ENCODE peak calls at places on chromosomes 12 and 14, in four cellular contexts. One of them, this sample, is unnamed.

GRCh38 chr12:18206198-18206597 is 55.1 kb upstream of the PIK3C2G start:
- DNase-seq in RWPE2: no peak
- DNase-seq in GM13977: no peak
- DNase-seq in ELR: no peak
- DNase-seq in this sample: no peak

GRCh38 chr14:19729763-19730162 is 13.6 kb upstream of the OR4Q3 start:
- DNase-seq in RWPE2: peak; percentile 27
- DNase-seq in GM13977: no peak
- DNase-seq in ELR: no peak
- DNase-seq in this sample: no peak

GRCh38 chr12:120132863-120133385 is 16.4 kb upstream of the RAB35 start:
- DNase-seq in RWPE2: no peak
- DNase-seq in GM13977: peak; percentile 82
- DNase-seq in ELR: no peak
- DNase-seq in this sample: no peak

GRCh38 chr12:103851127-103851526 is 10.1 kb upstream of the NT5DC3 start:
- DNase-seq in RWPE2: no peak
- DNase-seq in GM13977: no peak
- DNase-seq in ELR: peak; percentile 47
- DNase-seq in this sample: no peak

GRCh38 chr12:124524231-124524925 is 43.0 kb downstream of the NCOR2 start:
- DNase-seq in RWPE2: no peak
- DNase-seq in GM13977: no peak
- DNase-seq in ELR: peak; percentile 68
- DNase-seq in this sample: no peak

GRCh38 chr14:64232095-64232830 is 61.9 kb downstream of the ESR2 start:
- DNase-seq in RWPE2: no peak
- DNase-seq in GM13977: no peak
- DNase-seq in ELR: peak; percentile 95
- DNase-seq in this sample: no peak

GRCh38 chr12:119835068-119835467 is 42.1 kb downstream of the CIT start:
- DNase-seq in RWPE2: no peak
- DNase-seq in GM13977: no peak
- DNase-seq in ELR: peak; percentile 30
- DNase-seq in this sample: no peak

GRCh38 chr12:57745485-57745881 is 644 bp downstream of the TSPAN31 start:
- DNase-seq in RWPE2: no peak
- DNase-seq in GM13977: no peak
- DNase-seq in ELR: peak; percentile 27
- DNase-seq in this sample: peak; percentile 50

GRCh38 chr12:106980944-106981343 is 6.0 kb downstream of the MTERF2 start:
- DNase-seq in RWPE2: no peak
- DNase-seq in GM13977: no peak
- DNase-seq in ELR: no peak
- DNase-seq in this sample: no peak

GRCh38 chr12:131896811-131897270 is 2.4 kb downstream of the ULK1 start:
- DNase-seq in RWPE2: peak; percentile 58
- DNase-seq in GM13977: peak; percentile 19
- DNase-seq in ELR: no peak
- DNase-seq in this sample: no peak